ENCODE peak calls at places on chromosomes 7 and 10, in nine cellular contexts. G, A, F, S, E, Y, V, N and M are unnamed samples.

GRCh38 chr7:155227788-155228458 is 69.8 kb upstream of the INSIG1 start:
- DNase-seq in G (no peak), A (no peak), F (no peak), S (no peak), E (peak; percentile 41), Y (no peak), V (no peak), N (no peak), M (no peak)

GRCh38 chr7:28069788-28070187 is 110.8 kb downstream of the JAZF1 start:
- DNase-seq in G (no peak), A (no peak), F (no peak), S (peak; percentile 93), E (no peak), Y (peak; percentile 86), V (peak; percentile 53), N (no peak), M (no peak)

GRCh38 chr10:72126184-72126871 is 38.0 kb upstream of the SPOCK2 start:
- DNase-seq in G (no peak), A (peak; percentile 73), F (peak; percentile 36), S (peak; percentile 78), E (no peak), Y (peak; percentile 82), V (peak; percentile 30), N (no peak), M (no peak)

GRCh38 chr7:134602921-134603394 is 43.7 kb upstream of the BPGM start:
- DNase-seq in G (no peak), A (peak; percentile 23), F (no peak), S (peak; percentile 63), E (no peak), Y (peak; percentile 28), V (no peak), N (no peak), M (no peak)

GRCh38 chr7:158028290-158028941 is 559.2 kb downstream of the PTPRN2 start:
- DNase-seq in G (no peak), A (no peak), F (no peak), S (no peak), E (no peak), Y (no peak), V (no peak), N (no peak), M (no peak)

GRCh38 chr7:135562720-135563119 is 5.0 kb downstream of the NUP205 start:
- DNase-seq in G (no peak), A (no peak), F (no peak), S (no peak), E (peak; percentile 24), Y (no peak), V (no peak), N (no peak), M (no peak)

GRCh38 chr7:50822110-50822509 is 39.4 kb upstream of the GRB10 start:
- DNase-seq in G (no peak), A (peak; percentile 41), F (no peak), S (no peak), E (no peak), Y (no peak), V (no peak), N (no peak), M (no peak)

GRCh38 chr10:14008648-14009072 is 322.1 kb downstream of the FRMD4A start:
- DNase-seq in G (no peak), A (no peak), F (no peak), S (no peak), E (no peak), Y (no peak), V (no peak), N (no peak), M (no peak)

GRCh38 chr7:42174391-42174848 is 62.6 kb downstream of the GLI3 start:
- DNase-seq in G (no peak), A (no peak), F (no peak), S (peak; percentile 73), E (no peak), Y (no peak), V (no peak), N (no peak), M (no peak)

GRCh38 chr10:114967071-114967470 is 29.1 kb downstream of the TRUB1 start:
- DNase-seq in G (peak; percentile 25), A (no peak), F (no peak), S (no peak), E (no peak), Y (peak; percentile 69), V (no peak), N (no peak), M (no peak)

GRCh38 chr10:71542476-71542875 is 145.8 kb downstream of the CDH23 start:
- DNase-seq in G (no peak), A (no peak), F (no peak), S (no peak), E (no peak), Y (no peak), V (no peak), N (no peak), M (no peak)

GRCh38 chr10:3806603-3807002 is 21.6 kb upstream of the KLF6 start:
- DNase-seq in G (no peak), A (peak; percentile 90), F (no peak), S (peak; percentile 89), E (no peak), Y (peak; percentile 83), V (no peak), N (no peak), M (no peak)

GRCh38 chr7:101373812-101374612 is 11.3 kb downstream of the COL26A1 start:
- DNase-seq in G (no peak), A (no peak), F (no peak), S (peak; percentile 53), E (peak; percentile 37), Y (peak; percentile 17), V (no peak), N (peak; percentile 11), M (no peak)

GRCh38 chr7:105365541-105366534 is 22.9 kb downstream of the SRPK2 start:
- DNase-seq in G (no peak), A (no peak), F (no peak), S (no peak), E (no peak), Y (peak; percentile 11), V (no peak), N (no peak), M (no peak)

GRCh38 chr10:91613411-91614253 is 19.2 kb downstream of the PPP1R3C start:
- DNase-seq in G (no peak), A (peak; percentile 82), F (no peak), S (peak; percentile 98), E (no peak), Y (peak; percentile 72), V (no peak), N (no peak), M (no peak)

GRCh38 chr7:3198316-3198715 is 102.7 kb upstream of the SDK1 start:
- DNase-seq in G (no peak), A (no peak), F (no peak), S (no peak), E (no peak), Y (no peak), V (no peak), N (no peak), M (no peak)

GRCh38 chr10:112732277-112732891 is 217.7 kb upstream of the TCF7L2 start:
- DNase-seq in G (no peak), A (no peak), F (no peak), S (peak; percentile 53), E (no peak), Y (peak; percentile 35), V (no peak), N (no peak), M (peak; percentile 13)

GRCh38 chr10:55519264-55519663 is 718.2 kb upstream of the PCDH15 start:
- DNase-seq in G (no peak), A (no peak), F (no peak), S (no peak), E (no peak), Y (no peak), V (no peak), N (no peak), M (no peak)

GRCh38 chr7:108001759-108002725 is 919 bp downstream of the LAMB1 start:
- DNase-seq in G (no peak), A (no peak), F (peak; percentile 15), S (peak; percentile 83), E (peak; percentile 29), Y (peak; percentile 38), V (peak; percentile 22), N (peak; percentile 25), M (peak; percentile 12)

GRCh38 chr7:18583305-18583704 is 87.8 kb downstream of the HDAC9 start:
- DNase-seq in G (no peak), A (no peak), F (no peak), S (peak; percentile 47), E (no peak), Y (peak; percentile 62), V (peak; percentile 28), N (no peak), M (no peak)

GRCh38 chr7:138898255-138898654 is 82.9 kb downstream of the KIAA1549 start:
- DNase-seq in G (no peak), A (no peak), F (peak; percentile 42), S (peak; percentile 19), E (no peak), Y (no peak), V (no peak), N (no peak), M (no peak)

GRCh38 chr10:22716943-22717342 is 2.6 kb upstream of the PIP4K2A start:
- DNase-seq in G (no peak), A (no peak), F (no peak), S (no peak), E (no peak), Y (no peak), V (no peak), N (no peak), M (no peak)

DNA sequence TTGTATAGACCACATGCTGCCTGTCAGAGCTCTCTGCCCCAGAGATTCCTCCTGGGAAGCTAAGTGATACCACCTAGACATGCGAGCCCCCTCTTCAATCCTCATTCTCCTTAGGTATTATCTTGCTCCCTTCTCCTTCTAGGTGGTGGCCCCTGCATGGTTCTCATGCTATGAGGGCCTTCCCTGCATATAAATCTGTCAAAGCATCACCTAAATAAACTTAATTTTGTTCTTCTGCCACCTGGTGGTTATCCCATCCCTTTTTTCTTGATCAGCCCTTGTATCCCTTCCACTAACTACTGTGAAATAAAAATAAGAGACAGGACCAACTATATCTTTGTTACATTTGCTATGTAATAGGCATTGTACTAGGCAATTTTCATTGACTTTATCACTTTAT is 242.1 kb downstream of the CDC14C start:
- DNase-seq in G (no peak), A (peak; percentile 15), F (no peak), S (no peak), E (no peak), Y (no peak), V (no peak), N (peak; percentile 6), M (no peak)
- TF ChIP-seq CTCF in G (peak; percentile 32), A (no peak), F (no peak), S (no peak), E (peak; percentile 23), Y (no peak), V (no peak), N (no peak), M (peak; percentile 46)

GRCh38 chr7:20438248-20438647 is 107.5 kb downstream of the ITGB8 start:
- DNase-seq in G (no peak), A (no peak), F (no peak), S (no peak), E (no peak), Y (no peak), V (no peak), N (no peak), M (no peak)
- TF ChIP-seq CTCF in G (no peak), A (no peak), F (no peak), S (no peak), E (no peak), Y (no peak), V (no peak), N (no peak), M (no peak)

GRCh38 chr10:29646238-29646902 is 11.6 kb upstream of the SVIL start:
- DNase-seq in G (no peak), A (no peak), F (no peak), S (peak; percentile 93), E (no peak), Y (peak; percentile 90), V (no peak), N (peak; percentile 69), M (no peak)
- TF ChIP-seq CTCF in G (no peak), A (no peak), F (no peak), S (no peak), E (no peak), Y (no peak), V (no peak), N (no peak), M (no peak)

GRCh38 chr10:79202188-79203013 is 133.6 kb downstream of the ZMIZ1 start:
- DNase-seq in G (no peak), A (peak; percentile 57), F (peak; percentile 65), S (peak; percentile 51), E (peak; percentile 73), Y (peak; percentile 58), V (peak; percentile 60), N (peak; percentile 69), M (peak; percentile 47)
- TF ChIP-seq CTCF in G (peak; percentile 65), A (peak; percentile 61), F (peak; percentile 55), S (peak; percentile 59), E (peak; percentile 58), Y (peak; percentile 57), V (peak; percentile 67), N (peak; percentile 87), M (peak; percentile 62)